ENCODE peak calls at places on chromosomes 7 and 10, in nine cellular contexts. C is astrocyte of the spinal cord, Y is fibroblast of lung, P is prostate gland, O is K562, I is cardiac muscle cell, H is GM23338, A is mucosa of descending colon, K is heart left ventricle. Q is an unnamed sample.

GRCh38 chr10:76129213-76129612 is 697.8 kb downstream of the LRMDA start:
- DNase-seq in Y (no peak), P (no peak), O (no peak), A (no peak), C (no peak), I (no peak), K (no peak), H (no peak), Q (no peak)

GRCh38 chr10:103853428-103854264 is 1.7 kb downstream of the SH3PXD2A start:
- DNase-seq in P (no peak), K (no peak), A (peak; percentile 56), Y (no peak), H (no peak), O (no peak), C (no peak), I (no peak), Q (no peak)

GRCh38 chr7:99679400-99680191 is at the start of gene CYP3A5:
- DNase-seq in K (no peak), A (peak; percentile 84), I (peak; percentile 3), P (peak; percentile 81), C (no peak), Y (peak; percentile 58), O (peak; percentile 93), H (no peak), Q (no peak)

GRCh38 chr7:25262586-25262985 is 34.3 kb upstream of the NPVF start:
- DNase-seq in Y (no peak), A (no peak), C (peak; percentile 54), O (no peak), K (no peak), I (peak; percentile 80), P (no peak), H (no peak), Q (peak; percentile 55)

GRCh38 chr7:11831727-11832495 is at the start of gene THSD7A:
- DNase-seq in C (peak; percentile 51), Y (peak; percentile 62), K (peak; percentile 31), H (peak; percentile 71), P (no peak), O (no peak), I (peak; percentile 72), A (peak; percentile 32), Q (no peak)

GRCh38 chr10:17617031-17617911 is at the start of gene HACD1:
- DNase-seq in P (peak; percentile 67), K (peak; percentile 61), A (peak; percentile 64), Y (peak; percentile 59), O (peak; percentile 54), C (peak; percentile 65), I (peak; percentile 65), H (peak; percentile 86), Q (peak; percentile 38)

GRCh38 chr7:21108182-21108581 is 319.7 kb upstream of the SP4 start:
- DNase-seq in H (peak; percentile 21), A (peak; percentile 95), Y (no peak), I (no peak), C (no peak), K (peak; percentile 16), O (no peak), P (peak; percentile 74), Q (no peak)

GRCh38 chr7:17056491-17057142 is 174.8 kb upstream of the AGR3 start:
- DNase-seq in Y (peak; percentile 59), O (no peak), H (no peak), C (peak; percentile 27), I (no peak), K (no peak), P (no peak), A (no peak), Q (no peak)

GRCh38 chr10:117007080-117007479 is 2.1 kb upstream of the SHTN1 start:
- DNase-seq in K (no peak), C (peak; percentile 72), A (no peak), H (no peak), I (peak; percentile 73), O (peak; percentile 65), Y (peak; percentile 80), P (no peak), Q (peak; percentile 38)

GRCh38 chr7:98354052-98354451 is 46.8 kb downstream of the BAIAP2L1 start:
- DNase-seq in P (no peak), K (no peak), I (no peak), A (no peak), O (no peak), C (no peak), Y (peak; percentile 2), H (no peak), Q (no peak)

GRCh38 chr10:132981173-132981555 is 38.8 kb upstream of the CFAP46 start:
- DNase-seq in P (no peak), A (no peak), I (peak; percentile 27), C (no peak), H (no peak), O (no peak), Y (no peak), K (no peak), Q (no peak)

GRCh38 chr10:14010083-14010551 is 320.6 kb downstream of the FRMD4A start:
- DNase-seq in K (peak; percentile 51), O (no peak), I (peak; percentile 76), P (no peak), C (peak; percentile 80), Y (peak; percentile 67), A (no peak), H (peak; percentile 38), Q (peak; percentile 56)

GRCh38 chr7:157010588-157011332 is at the start of gene MNX1:
- DNase-seq in P (peak; percentile 61), I (no peak), H (peak; percentile 93), C (no peak), K (peak; percentile 28), Y (no peak), O (peak; percentile 96), A (peak; percentile 91), Q (no peak)

GRCh38 chr10:72162978-72163377 is 52.8 kb upstream of the ANAPC16 start:
- DNase-seq in P (no peak), O (no peak), H (no peak), I (peak; percentile 60), Y (peak; percentile 51), A (no peak), C (peak; percentile 69), K (no peak), Q (peak; percentile 75)

GRCh38 chr10:84140036-84140379 is 699 bp downstream of the GHITM start:
- DNase-seq in Y (peak; percentile 59), A (no peak), C (peak; percentile 12), H (no peak), K (no peak), I (peak; percentile 33), P (no peak), O (peak; percentile 65), Q (no peak)

GRCh38 chr7:2947381-2947780 is 96.3 kb downstream of the CARD11 start:
- DNase-seq in H (no peak), O (no peak), P (no peak), C (no peak), Y (no peak), K (no peak), I (no peak), A (no peak), Q (no peak)

GRCh38 chr10:132179551-132180392 is 7.0 kb upstream of the DPYSL4 start:
- DNase-seq in K (no peak), C (no peak), O (no peak), A (no peak), I (no peak), Y (no peak), H (no peak), P (no peak), Q (no peak)

GRCh38 chr10:62805139-62806092 is 896 bp downstream of the ADO start:
- DNase-seq in O (peak; percentile 67), H (peak; percentile 66), A (peak; percentile 47), I (peak; percentile 54), P (no peak), K (peak; percentile 53), Y (peak; percentile 38), C (peak; percentile 46), Q (no peak)

GRCh38 chr7:127677433-127678230 is 25.6 kb downstream of the SND1 start:
- DNase-seq in C (no peak), K (no peak), I (no peak), O (no peak), A (no peak), Y (no peak), P (no peak), H (no peak), Q (no peak)
- H3K4me3 ChIP-seq in C (no peak overlapping the region), K (no peak overlapping the region), I (no peak overlapping the region), O (no peak overlapping the region), A (no peak overlapping the region), Y (no peak overlapping the region), P (no peak overlapping the region), H (no peak overlapping the region), Q (no peak overlapping the region)

GRCh38 chr7:95718556-95719410 is 53.6 kb upstream of the DYNC1I1 start:
- DNase-seq in C (peak; percentile 36), H (peak; percentile 11), A (no peak), I (peak; percentile 41), Y (peak; percentile 45), K (no peak), O (peak; percentile 15), P (no peak), Q (no peak)
- TF ChIP-seq CTCF in C (peak; percentile 48), H (peak; percentile 70), A (no peak), I (peak; percentile 51), Y (peak; percentile 54), K (peak; percentile 10), O (peak; percentile 38), P (peak; percentile 22), Q (peak; percentile 37)

DNA sequence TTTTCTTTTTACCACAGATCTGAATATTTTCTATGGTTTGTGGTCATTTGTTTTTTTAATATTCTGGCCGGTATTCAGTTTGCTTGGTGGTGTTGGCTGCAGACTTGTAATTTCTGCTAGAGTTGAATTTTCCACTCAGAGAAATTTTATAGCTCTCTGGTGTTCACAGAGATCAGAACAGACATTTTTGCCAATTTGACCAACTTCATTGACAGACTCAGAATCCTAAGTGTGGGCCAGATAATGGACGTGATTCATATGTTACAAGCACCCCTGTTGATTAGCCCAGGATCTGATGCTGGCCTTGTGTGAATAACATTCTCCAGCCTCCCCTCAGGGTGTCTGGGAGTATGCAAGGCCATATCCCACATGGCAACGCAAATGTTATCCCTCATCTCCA is 283.8 kb downstream of the C7orf25 start:
- DNase-seq in I (no peak), Y (no peak), H (no peak), K (no peak), C (peak; percentile 14), O (no peak), A (no peak), P (no peak), Q (peak; percentile 66)
- H3K4me3 ChIP-seq in I (no peak overlapping the region), Y (no peak overlapping the region), H (no peak overlapping the region), K (no peak overlapping the region), C (no peak overlapping the region), O (no peak overlapping the region), A (no peak overlapping the region), P (no peak overlapping the region), Q (no peak overlapping the region)

DNA sequence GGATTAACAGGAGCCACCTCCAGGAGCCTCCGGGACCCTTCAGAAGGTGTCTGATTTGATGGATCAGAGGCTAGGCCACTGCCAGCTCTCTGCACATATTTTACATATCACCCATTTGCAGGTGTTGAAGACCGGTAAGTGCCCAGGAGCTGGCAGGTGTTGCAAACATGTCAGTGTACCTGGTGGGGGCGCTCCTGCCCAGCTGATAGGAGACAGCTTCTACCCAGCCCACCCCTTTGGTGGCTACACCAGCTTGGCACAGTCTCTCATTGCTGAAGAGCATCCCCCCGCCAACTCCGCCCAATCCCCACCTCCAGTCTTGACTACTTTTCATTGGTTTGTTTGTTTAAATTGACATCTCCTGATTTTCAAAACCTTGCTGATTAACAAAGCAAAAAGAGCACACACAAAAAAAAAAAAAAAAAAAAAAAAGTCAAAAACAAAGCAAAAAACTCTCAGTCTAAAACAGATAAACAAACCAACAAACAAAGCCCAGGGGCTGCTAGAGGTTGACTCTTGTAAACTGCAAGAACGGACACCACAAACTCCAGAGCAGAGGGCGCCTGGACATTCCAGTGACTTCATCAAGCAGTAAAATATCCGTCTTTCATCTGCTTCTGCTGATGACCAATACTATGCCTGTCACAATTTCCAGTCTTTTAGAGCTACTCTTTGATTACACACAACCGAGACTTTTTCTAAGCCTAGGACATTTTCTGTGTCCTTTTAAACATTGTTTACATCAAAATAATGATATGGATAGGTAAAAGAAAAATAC is 275.3 kb downstream of the NRG3 start:
- DNase-seq in A (peak; percentile 3), H (peak; percentile 88), Y (no peak), C (no peak), O (peak; percentile 6), K (peak; percentile 5), P (no peak), I (peak; percentile 27), Q (no peak)
- TF ChIP-seq CTCF in A (no peak), H (peak; percentile 66), Y (no peak), C (no peak), O (no peak), K (no peak), P (no peak), I (peak; percentile 23), Q (no peak)

Q was measured in astrocyte of the cerebellum.